ENCODE peak calls at places on chromosome 15, in seven cellular contexts. Y is GM10248, F is natural killer cell, K is osteocyte, T is thoracic aorta, J is GM13976, E is PC-9. W is an unnamed sample.

GRCh38 chr15:87599616-87600015 is 656.9 kb downstream of the NTRK3 start:
- DNase-seq in E (no peak), K (no peak), J (no peak), T (no peak), Y (no peak), F (no peak), W (no peak)

GRCh38 chr15:40763801-40764765 is at the start of gene GCHFR:
- DNase-seq in Y (peak), K (no peak), T (no peak), E (no peak), F (peak), J (peak), W (no peak)

GRCh38 chr15:91694131-91694828 is 159.2 kb upstream of the SLCO3A1 start:
- DNase-seq in E (no peak), K (no peak), J (no peak), T (no peak), F (no peak), Y (no peak), W (no peak)

GRCh38 chr15:85588657-85589056 is 206.1 kb downstream of the KLHL25 start:
- DNase-seq in T (no peak), Y (no peak), F (no peak), J (no peak), E (no peak), K (no peak), W (no peak)

GRCh38 chr15:83565553-83566159 is 88.3 kb upstream of the ADAMTSL3 start:
- DNase-seq in F (no peak), Y (peak), J (peak), T (no peak), E (peak), K (no peak), W (no peak)

GRCh38 chr15:80550219-80550909 is 144.7 kb upstream of the ABHD17C start:
- DNase-seq in K (no peak), F (no peak), Y (no peak), J (no peak), E (peak), T (no peak), W (no peak)

GRCh38 chr15:76566276-76566675 is 229.7 kb downstream of the ISL2 start:
- DNase-seq in K (no peak), E (no peak), T (no peak), J (no peak), F (no peak), Y (no peak), W (no peak)

GRCh38 chr15:45456212-45457106 is 66.1 kb downstream of the SLC30A4 start:
- DNase-seq in E (peak), K (no peak), J (peak), Y (peak), T (peak), F (no peak), W (peak)

GRCh38 chr15:27821273-27821672 is 277.8 kb downstream of the OCA2 start:
- DNase-seq in K (no peak), J (no peak), E (no peak), F (no peak), T (no peak), Y (no peak), W (no peak)

GRCh38 chr15:31399544-31400171 is 73.0 kb downstream of the KLF13 start:
- DNase-seq in Y (no peak), F (no peak), J (peak), K (no peak), T (no peak), E (no peak), W (no peak)

GRCh38 chr15:47756872-47757271 is 39.6 kb downstream of the SEMA6D start:
- DNase-seq in T (peak), F (no peak), J (no peak), E (no peak), Y (no peak), K (no peak), W (no peak)

GRCh38 chr15:81338422-81339007 is 14.6 kb upstream of the STARD5 start:
- DNase-seq in Y (no peak), J (no peak), E (peak), F (no peak), K (peak), T (peak), W (peak)

GRCh38 chr15:89363133-89363532 is 28.5 kb upstream of the POLG start:
- DNase-seq in F (no peak), K (no peak), T (no peak), Y (no peak), J (no peak), E (no peak), W (no peak)

GRCh38 chr15:100097342-100097899 is 244.4 kb downstream of the ADAMTS17 start:
- DNase-seq in K (peak), T (no peak), J (no peak), F (no peak), E (no peak), Y (no peak), W (no peak)

GRCh38 chr15:64905119-64905831 is 6.4 kb upstream of the ANKDD1A start:
- DNase-seq in J (peak), Y (peak), E (no peak), F (peak), K (no peak), T (no peak), W (peak)

GRCh38 chr15:80929225-80929624 is 60.4 kb downstream of the MESD start:
- DNase-seq in K (no peak), T (no peak), E (no peak), F (no peak), Y (no peak), J (no peak), W (no peak)

GRCh38 chr15:26070095-26070532 is 207.0 kb upstream of the ATP10A start:
- DNase-seq in T (no peak), E (no peak), J (no peak), K (no peak), F (no peak), Y (no peak), W (no peak)

GRCh38 chr15:26075770-26076169 is 212.6 kb upstream of the ATP10A start:
- DNase-seq in T (no peak), F (no peak), E (no peak), J (no peak), K (no peak), Y (no peak), W (no peak)

GRCh38 chr15:26069204-26069603 is 206.1 kb upstream of the ATP10A start:
- DNase-seq in K (no peak), E (no peak), T (no peak), F (no peak), J (no peak), Y (no peak), W (no peak)

DNA sequence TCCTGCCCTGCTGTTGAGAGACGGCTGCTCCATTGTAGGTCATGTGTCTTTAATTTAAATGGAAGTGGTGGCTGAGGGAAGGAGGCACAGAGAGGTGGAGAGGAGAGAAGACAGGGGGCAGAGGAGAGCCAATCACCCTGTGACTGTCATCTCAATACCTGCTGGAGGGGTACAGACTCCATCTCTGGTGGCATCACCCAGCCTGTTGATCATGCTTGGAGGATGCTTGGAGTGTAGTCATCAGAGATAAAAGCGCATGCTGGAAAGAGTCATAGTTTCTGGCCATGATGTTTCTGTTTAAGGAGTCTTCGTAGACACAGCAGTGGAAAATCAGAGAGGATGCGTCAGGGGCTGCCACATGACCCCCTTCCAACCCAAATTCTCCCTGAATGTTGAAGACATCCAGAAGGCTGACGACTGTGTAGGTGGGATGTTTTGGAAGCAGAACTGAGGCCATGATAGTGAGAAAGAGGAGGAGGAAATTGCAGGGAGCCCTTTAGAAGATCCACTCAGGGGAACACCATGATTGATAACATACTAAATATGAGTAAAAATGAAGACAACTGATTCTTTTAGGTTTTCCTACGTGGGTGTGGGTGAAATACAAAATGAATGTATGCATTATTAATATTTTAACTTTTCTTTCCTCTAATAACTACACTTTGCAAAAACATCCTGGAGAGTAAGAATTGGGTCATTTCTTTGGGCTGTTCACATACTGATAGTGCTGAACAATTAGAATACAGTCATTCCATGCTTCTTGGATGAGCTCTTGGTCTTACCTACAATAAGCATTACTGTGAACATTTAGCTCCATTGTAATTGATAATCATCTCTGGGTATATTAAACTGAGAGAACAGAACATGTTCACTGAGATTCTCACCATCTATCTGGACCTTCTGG is 210.6 kb upstream of the ATP10A start:
- DNase-seq in E (no peak), K (no peak), T (no peak), Y (no peak), J (no peak), F (no peak), W (no peak)
- TF ChIP-seq CTCF in E (no peak), K (no peak), T (no peak), Y (no peak), J (no peak), F (no peak), W (no peak)

GRCh38 chr15:71138473-71138872 is 23.2 kb downstream of the THSD4 start:
- DNase-seq in K (no peak), T (no peak), J (no peak), F (no peak), E (no peak), Y (no peak), W (no peak)

GRCh38 chr15:71139264-71139663 is 24.0 kb downstream of the THSD4 start:
- DNase-seq in Y (no peak), E (no peak), F (no peak), J (no peak), K (no peak), T (no peak), W (no peak)

GRCh38 chr15:71133734-71134464 is 18.6 kb downstream of the THSD4 start:
- DNase-seq in K (no peak), J (no peak), E (no peak), Y (no peak), T (no peak), F (no peak), W (no peak)

GRCh38 chr15:71137138-71137518 is 21.9 kb downstream of the THSD4 start:
- DNase-seq in F (no peak), K (no peak), J (no peak), E (no peak), Y (no peak), T (no peak), W (no peak)

GRCh38 chr15:71136159-71137137 is 21.2 kb downstream of the THSD4 start:
- DNase-seq in F (no peak), T (no peak), K (no peak), J (no peak), E (peak), Y (no peak), W (no peak)
- TF ChIP-seq CTCF in F (no peak), T (no peak), K (no peak), J (no peak), E (no peak), Y (no peak), W (no peak)

DNA sequence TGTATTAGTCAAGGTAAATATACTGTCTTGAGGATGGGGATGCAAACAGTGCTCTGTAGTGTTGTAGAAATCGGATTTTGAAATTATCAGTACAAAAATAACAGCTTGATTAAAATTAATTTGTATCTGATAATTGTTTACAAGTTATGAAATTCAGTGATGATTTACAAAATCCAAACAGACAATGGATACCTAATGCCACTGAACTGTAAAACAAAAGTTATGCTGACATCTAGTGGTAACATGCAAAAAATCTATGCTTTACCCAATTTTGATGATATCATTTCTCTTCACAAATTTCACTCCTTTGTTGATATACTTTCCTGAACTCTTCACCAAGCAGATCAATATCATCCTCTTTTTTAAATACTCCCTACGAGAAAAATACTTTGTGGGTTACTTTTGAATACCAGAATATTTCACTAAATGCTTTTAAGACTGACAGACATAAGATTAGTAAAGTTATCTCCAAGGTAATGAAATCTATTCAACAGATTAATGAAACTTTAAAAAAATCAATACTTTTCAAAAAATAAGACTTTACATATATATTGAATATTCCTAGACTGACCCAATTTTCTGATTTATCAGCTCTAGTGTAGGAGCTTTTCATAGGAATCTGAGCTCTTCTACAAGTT is 36.0 kb downstream of the MNS1 start:
- DNase-seq in T (no peak), Y (peak), E (no peak), F (no peak), J (peak), K (no peak), W (no peak)
- TF ChIP-seq CTCF in T (peak), Y (peak), E (peak), F (peak), J (no peak), K (peak), W (peak)

GRCh38 chr15:66459818-66460615 is 37.5 kb downstream of the SNAPC5 start:
- DNase-seq in J (no peak), Y (no peak), K (no peak), F (no peak), E (peak), T (no peak), W (no peak)
- TF ChIP-seq CTCF in J (no peak), Y (no peak), K (no peak), F (no peak), E (no peak), T (no peak), W (no peak)

W was measured in CD14-positive monocyte.